ENCODE peak calls at places on chromosome 18, in seven cellular contexts. One of them, this sample, is unnamed.

GRCh38 chr18:75607701-75608100 is 180.2 kb upstream of the SMIM21 start:
- DNase-seq in upper lobe of left lung: no peak
- DNase-seq in epithelial cell of proximal tubule: no peak
- DNase-seq in prostate gland: no peak
- DNase-seq in astrocyte: peak; percentile 30
- DNase-seq in GM23248: no peak
- DNase-seq in endothelial cell of umbilical vein: no peak
- DNase-seq in this sample: no peak

GRCh38 chr18:44651453-44651852 is 29.2 kb upstream of the SETBP1 start:
- DNase-seq in upper lobe of left lung: no peak
- DNase-seq in epithelial cell of proximal tubule: no peak
- DNase-seq in prostate gland: no peak
- DNase-seq in astrocyte: peak; percentile 86
- DNase-seq in GM23248: peak; percentile 78
- DNase-seq in endothelial cell of umbilical vein: peak; percentile 30
- DNase-seq in this sample: peak; percentile 67

GRCh38 chr18:55088000-55088401 is 128.7 kb upstream of the CCDC68 start:
- DNase-seq in upper lobe of left lung: no peak
- DNase-seq in epithelial cell of proximal tubule: no peak
- DNase-seq in prostate gland: no peak
- DNase-seq in astrocyte: peak; percentile 49
- DNase-seq in GM23248: peak; percentile 19
- DNase-seq in endothelial cell of umbilical vein: no peak
- DNase-seq in this sample: peak; percentile 45

GRCh38 chr18:44149706-44150105 is 531.0 kb upstream of the SETBP1 start:
- DNase-seq in upper lobe of left lung: no peak
- DNase-seq in epithelial cell of proximal tubule: peak; percentile 89
- DNase-seq in prostate gland: no peak
- DNase-seq in astrocyte: peak; percentile 92
- DNase-seq in GM23248: peak; percentile 90
- DNase-seq in endothelial cell of umbilical vein: peak; percentile 13
- DNase-seq in this sample: peak; percentile 97

GRCh38 chr18:28183418-28184078 is 6.6 kb upstream of the CDH2 start:
- DNase-seq in upper lobe of left lung: no peak
- DNase-seq in epithelial cell of proximal tubule: no peak
- DNase-seq in prostate gland: no peak
- DNase-seq in astrocyte: peak; percentile 41
- DNase-seq in GM23248: peak; percentile 60
- DNase-seq in endothelial cell of umbilical vein: no peak
- DNase-seq in this sample: peak; percentile 12

GRCh38 chr18:54358495-54358793 is 738 bp downstream of the C18orf54 start:
- DNase-seq in upper lobe of left lung: peak; percentile 31
- DNase-seq in epithelial cell of proximal tubule: no peak
- DNase-seq in prostate gland: no peak
- DNase-seq in astrocyte: no peak
- DNase-seq in GM23248: peak; percentile 49
- DNase-seq in endothelial cell of umbilical vein: peak; percentile 59
- DNase-seq in this sample: peak; percentile 13

GRCh38 chr18:61743775-61744531 is 148.9 kb downstream of the RNF152 start:
- DNase-seq in upper lobe of left lung: no peak
- DNase-seq in epithelial cell of proximal tubule: peak; percentile 18
- DNase-seq in prostate gland: no peak
- DNase-seq in astrocyte: peak; percentile 43
- DNase-seq in GM23248: peak; percentile 79
- DNase-seq in endothelial cell of umbilical vein: no peak
- DNase-seq in this sample: no peak

GRCh38 chr18:47334966-47335365 is 83.5 kb upstream of the SKOR2 start:
- DNase-seq in upper lobe of left lung: no peak
- DNase-seq in epithelial cell of proximal tubule: no peak
- DNase-seq in prostate gland: no peak
- DNase-seq in astrocyte: no peak
- DNase-seq in GM23248: peak; percentile 2
- DNase-seq in endothelial cell of umbilical vein: no peak
- DNase-seq in this sample: no peak

GRCh38 chr18:42078711-42079110 is 123.7 kb downstream of the PIK3C3 start:
- DNase-seq in upper lobe of left lung: no peak
- DNase-seq in epithelial cell of proximal tubule: no peak
- DNase-seq in prostate gland: no peak
- DNase-seq in astrocyte: peak; percentile 51
- DNase-seq in GM23248: no peak
- DNase-seq in endothelial cell of umbilical vein: no peak
- DNase-seq in this sample: no peak

GRCh38 chr18:66724664-66725356 is 120.9 kb upstream of the CDH19 start:
- DNase-seq in upper lobe of left lung: peak; percentile 55
- DNase-seq in epithelial cell of proximal tubule: no peak
- DNase-seq in prostate gland: peak; percentile 63
- DNase-seq in astrocyte: peak; percentile 24
- DNase-seq in GM23248: no peak
- DNase-seq in endothelial cell of umbilical vein: no peak
- DNase-seq in this sample: peak; percentile 72

GRCh38 chr18:13934676-13935075 is 19.3 kb upstream of the MC2R start:
- DNase-seq in upper lobe of left lung: no peak
- DNase-seq in epithelial cell of proximal tubule: no peak
- DNase-seq in prostate gland: no peak
- DNase-seq in astrocyte: no peak
- DNase-seq in GM23248: no peak
- DNase-seq in endothelial cell of umbilical vein: no peak
- DNase-seq in this sample: no peak

GRCh38 chr18:69330345-69330744 is 70.3 kb upstream of the DOK6 start:
- DNase-seq in upper lobe of left lung: no peak
- DNase-seq in epithelial cell of proximal tubule: peak; percentile 13
- DNase-seq in prostate gland: no peak
- DNase-seq in astrocyte: no peak
- DNase-seq in GM23248: no peak
- DNase-seq in endothelial cell of umbilical vein: no peak
- DNase-seq in this sample: no peak

GRCh38 chr18:63511285-63511684 is 30.9 kb upstream of the SERPINB12 start:
- DNase-seq in upper lobe of left lung: no peak
- DNase-seq in epithelial cell of proximal tubule: no peak
- DNase-seq in prostate gland: peak; percentile 22
- DNase-seq in astrocyte: peak; percentile 26
- DNase-seq in GM23248: no peak
- DNase-seq in endothelial cell of umbilical vein: peak; percentile 33
- DNase-seq in this sample: peak; percentile 80

GRCh38 chr18:33116376-33116775 is 324.1 kb downstream of the CCDC178 start:
- DNase-seq in upper lobe of left lung: peak; percentile 25
- DNase-seq in epithelial cell of proximal tubule: peak; percentile 19
- DNase-seq in prostate gland: peak; percentile 6
- DNase-seq in astrocyte: peak; percentile 19
- DNase-seq in GM23248: no peak
- DNase-seq in endothelial cell of umbilical vein: peak; percentile 87
- DNase-seq in this sample: peak; percentile 80

GRCh38 chr18:11866764-11867163 is 15.6 kb downstream of the CHMP1B start:
- DNase-seq in upper lobe of left lung: no peak
- DNase-seq in epithelial cell of proximal tubule: no peak
- DNase-seq in prostate gland: no peak
- DNase-seq in astrocyte: no peak
- DNase-seq in GM23248: no peak
- DNase-seq in endothelial cell of umbilical vein: no peak
- DNase-seq in this sample: no peak

GRCh38 chr18:11866329-11866728 is 15.1 kb downstream of the CHMP1B start:
- DNase-seq in upper lobe of left lung: no peak
- DNase-seq in epithelial cell of proximal tubule: no peak
- DNase-seq in prostate gland: no peak
- DNase-seq in astrocyte: no peak
- DNase-seq in GM23248: no peak
- DNase-seq in endothelial cell of umbilical vein: no peak
- DNase-seq in this sample: no peak

GRCh38 chr18:11862468-11863137 is 11.4 kb downstream of the CHMP1B start:
- DNase-seq in upper lobe of left lung: peak; percentile 52
- DNase-seq in epithelial cell of proximal tubule: no peak
- DNase-seq in prostate gland: no peak
- DNase-seq in astrocyte: no peak
- DNase-seq in GM23248: no peak
- DNase-seq in endothelial cell of umbilical vein: no peak
- DNase-seq in this sample: no peak

GRCh38 chr18:11868230-11868629 is 17.0 kb downstream of the CHMP1B start:
- DNase-seq in upper lobe of left lung: no peak
- DNase-seq in epithelial cell of proximal tubule: no peak
- DNase-seq in prostate gland: no peak
- DNase-seq in astrocyte: no peak
- DNase-seq in GM23248: no peak
- DNase-seq in endothelial cell of umbilical vein: no peak
- DNase-seq in this sample: no peak

DNA sequence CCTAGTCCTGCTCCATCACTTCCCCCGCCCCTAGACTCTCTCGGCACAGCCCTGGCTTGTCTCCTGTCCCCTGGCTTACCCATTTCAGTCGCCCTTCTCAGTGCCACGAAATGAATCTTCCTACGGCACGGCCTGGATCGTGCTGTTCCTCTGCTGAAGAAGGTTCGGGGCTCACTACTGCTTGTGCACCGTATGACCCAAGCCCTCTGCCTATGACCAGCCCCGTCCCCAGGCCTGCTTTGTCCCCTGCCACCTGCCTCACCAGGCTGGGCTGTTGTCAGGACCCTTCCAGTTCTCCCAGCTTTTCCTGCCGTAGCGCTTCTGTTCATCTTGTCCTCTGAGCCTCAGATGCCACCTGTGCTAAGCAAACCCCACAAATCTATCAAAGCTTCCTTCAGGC is 13.9 kb downstream of the CHMP1B start:
- DNase-seq in upper lobe of left lung: no peak
- DNase-seq in epithelial cell of proximal tubule: no peak
- DNase-seq in prostate gland: no peak
- DNase-seq in astrocyte: no peak
- DNase-seq in GM23248: no peak
- DNase-seq in endothelial cell of umbilical vein: no peak
- DNase-seq in this sample: no peak
- H3K4me3 ChIP-seq in upper lobe of left lung: no peak overlapping the region
- H3K4me3 ChIP-seq in epithelial cell of proximal tubule: no peak overlapping the region
- H3K4me3 ChIP-seq in prostate gland: no peak overlapping the region
- H3K4me3 ChIP-seq in astrocyte: no peak overlapping the region
- H3K4me3 ChIP-seq in GM23248: no peak overlapping the region
- H3K4me3 ChIP-seq in endothelial cell of umbilical vein: no peak overlapping the region
- H3K4me3 ChIP-seq in this sample: no peak overlapping the region

GRCh38 chr18:5630057-5630765 is 86.4 kb upstream of the EPB41L3 start:
- DNase-seq in upper lobe of left lung: peak; percentile 82
- DNase-seq in epithelial cell of proximal tubule: no peak
- DNase-seq in prostate gland: peak; percentile 58
- DNase-seq in astrocyte: no peak
- DNase-seq in GM23248: peak; percentile 68
- DNase-seq in endothelial cell of umbilical vein: peak; percentile 65
- DNase-seq in this sample: peak; percentile 13
- H3K4me3 ChIP-seq in upper lobe of left lung: peak overlapping the region; percentile 50
- H3K4me3 ChIP-seq in epithelial cell of proximal tubule: peak overlapping the region; percentile 78
- H3K4me3 ChIP-seq in prostate gland: peak overlapping the region; percentile 49
- H3K4me3 ChIP-seq in astrocyte: peak overlapping the region; percentile 65
- H3K4me3 ChIP-seq in GM23248: peak overlapping the region; percentile 75
- H3K4me3 ChIP-seq in endothelial cell of umbilical vein: peak overlapping the region; percentile 61
- H3K4me3 ChIP-seq in this sample: no peak overlapping the region

DNA sequence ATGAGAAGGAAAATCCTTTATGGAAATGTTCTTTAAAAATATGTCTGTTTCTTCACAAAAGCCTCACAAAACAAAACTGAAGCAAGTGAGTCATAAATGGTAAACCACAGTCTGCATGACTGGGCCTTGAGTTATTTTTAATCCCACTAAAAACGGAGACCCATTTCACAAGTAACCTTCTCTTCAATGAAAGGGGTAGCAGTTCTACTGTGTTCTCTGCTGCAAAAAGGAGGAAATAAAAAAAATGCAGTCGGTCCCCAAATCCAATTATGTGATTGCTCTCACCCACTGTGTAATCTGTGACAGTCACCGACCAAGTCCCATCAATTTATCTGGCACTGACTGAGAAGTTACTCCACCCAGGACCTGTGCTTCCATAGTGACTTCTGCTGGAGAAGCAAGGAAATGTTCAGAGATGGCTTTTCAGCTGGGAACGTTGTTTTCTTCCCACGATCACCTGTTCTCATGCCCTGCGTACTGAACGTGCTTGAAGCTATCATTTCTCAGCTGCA is 79.8 kb upstream of the TMEM200C start:
- DNase-seq in upper lobe of left lung: no peak
- DNase-seq in epithelial cell of proximal tubule: peak; percentile 52
- DNase-seq in prostate gland: no peak
- DNase-seq in astrocyte: peak; percentile 92
- DNase-seq in GM23248: peak; percentile 83
- DNase-seq in endothelial cell of umbilical vein: no peak
- DNase-seq in this sample: peak; percentile 20
- H3K4me3 ChIP-seq in upper lobe of left lung: no peak overlapping the region
- H3K4me3 ChIP-seq in epithelial cell of proximal tubule: no peak overlapping the region
- H3K4me3 ChIP-seq in prostate gland: no peak overlapping the region
- H3K4me3 ChIP-seq in astrocyte: peak overlapping the region; percentile 18
- H3K4me3 ChIP-seq in GM23248: no peak overlapping the region
- H3K4me3 ChIP-seq in endothelial cell of umbilical vein: no peak overlapping the region
- H3K4me3 ChIP-seq in this sample: no peak overlapping the region

GRCh38 chr18:6406910-6407470 is 7.7 kb downstream of the L3MBTL4 start:
- DNase-seq in upper lobe of left lung: no peak
- DNase-seq in epithelial cell of proximal tubule: no peak
- DNase-seq in prostate gland: no peak
- DNase-seq in astrocyte: no peak
- DNase-seq in GM23248: no peak
- DNase-seq in endothelial cell of umbilical vein: no peak
- DNase-seq in this sample: no peak

GRCh38 chr18:6404834-6405233 is 9.9 kb downstream of the L3MBTL4 start:
- DNase-seq in upper lobe of left lung: no peak
- DNase-seq in epithelial cell of proximal tubule: no peak
- DNase-seq in prostate gland: no peak
- DNase-seq in astrocyte: no peak
- DNase-seq in GM23248: no peak
- DNase-seq in endothelial cell of umbilical vein: no peak
- DNase-seq in this sample: no peak

GRCh38 chr18:6405237-6406074 is 9.3 kb downstream of the L3MBTL4 start:
- DNase-seq in upper lobe of left lung: no peak
- DNase-seq in epithelial cell of proximal tubule: no peak
- DNase-seq in prostate gland: peak; percentile 21
- DNase-seq in astrocyte: peak; percentile 18
- DNase-seq in GM23248: peak; percentile 3
- DNase-seq in endothelial cell of umbilical vein: no peak
- DNase-seq in this sample: no peak

GRCh38 chr18:6409933-6410332 is 4.8 kb downstream of the L3MBTL4 start:
- DNase-seq in upper lobe of left lung: no peak
- DNase-seq in epithelial cell of proximal tubule: no peak
- DNase-seq in prostate gland: no peak
- DNase-seq in astrocyte: no peak
- DNase-seq in GM23248: no peak
- DNase-seq in endothelial cell of umbilical vein: no peak
- DNase-seq in this sample: no peak

DNA sequence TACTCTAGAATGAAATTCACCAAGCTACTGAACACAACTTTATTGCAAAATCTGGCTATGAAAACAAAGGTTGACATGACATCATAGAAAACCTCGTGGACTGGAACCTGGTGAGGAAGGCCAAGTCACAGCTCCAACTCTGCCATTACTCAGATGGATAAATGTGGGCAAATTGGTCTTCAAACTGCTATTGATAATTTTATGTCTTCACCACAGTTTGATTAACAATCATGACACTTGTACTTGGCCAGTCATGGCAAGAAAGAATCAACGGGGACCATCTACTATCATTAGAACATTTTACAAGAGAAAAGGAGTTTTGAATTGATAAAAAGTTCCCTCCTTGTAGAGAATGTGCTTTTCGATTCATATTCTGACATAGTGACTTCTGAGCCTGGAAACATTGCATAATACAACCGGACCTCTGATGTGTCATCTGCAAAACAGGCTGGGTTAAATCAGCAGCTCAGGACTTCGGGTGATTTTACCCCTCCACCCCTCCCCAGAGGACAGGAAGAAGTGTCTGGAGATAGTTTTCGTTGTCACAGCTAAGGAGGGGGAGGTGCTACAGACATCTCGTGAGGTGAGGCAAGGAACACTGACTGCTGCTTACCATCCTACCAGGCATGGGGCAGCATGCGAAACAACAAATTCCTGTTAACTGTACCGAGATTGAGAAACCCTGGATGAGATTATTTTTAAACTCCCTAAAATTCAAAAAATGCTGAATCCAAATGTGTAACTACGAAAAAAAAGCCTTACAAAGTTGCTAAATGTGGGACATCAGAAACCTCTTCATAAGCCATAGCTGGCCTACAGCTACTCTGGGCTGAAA is 8.4 kb downstream of the L3MBTL4 start:
- DNase-seq in upper lobe of left lung: peak; percentile 41
- DNase-seq in epithelial cell of proximal tubule: peak; percentile 80
- DNase-seq in prostate gland: no peak
- DNase-seq in astrocyte: no peak
- DNase-seq in GM23248: peak; percentile 56
- DNase-seq in endothelial cell of umbilical vein: no peak
- DNase-seq in this sample: peak; percentile 26
- H3K4me3 ChIP-seq in upper lobe of left lung: no peak overlapping the region
- H3K4me3 ChIP-seq in epithelial cell of proximal tubule: peak overlapping the region; percentile 15
- H3K4me3 ChIP-seq in prostate gland: no peak overlapping the region
- H3K4me3 ChIP-seq in astrocyte: no peak overlapping the region
- H3K4me3 ChIP-seq in GM23248: no peak overlapping the region
- H3K4me3 ChIP-seq in endothelial cell of umbilical vein: no peak overlapping the region
- H3K4me3 ChIP-seq in this sample: no peak overlapping the region